ENCODE peak calls at places on chromosomes 7 and 10, in ten cellular contexts. E is IMR-90; K is OCI-LY7; B is psoas muscle; O is HCT116; P is PC-3; Q is thoracic aorta; X is left lung; S is mammary epithelial cell; A is CD4-positive, alpha-beta memory T cell. T is an unnamed sample. For H3K4me1 and H3K36me3, the result is how much of the 10 kb centered on the place peaks cover.

GRCh38 chr10:271722-272121 is 136.5 kb downstream of the ZMYND11 start:
- DNase-seq in Q (no peak), K (peak), P (no peak), B (no peak), E (no peak), S (no peak), X (no peak), A (no peak), O (no peak), T (no peak)

GRCh38 chr10:62149621-62150020 is 119.0 kb downstream of the RTKN2 start:
- DNase-seq in A (no peak), S (no peak), X (no peak), K (no peak), Q (no peak), B (no peak), P (no peak), O (no peak), E (no peak), T (no peak)

GRCh38 chr7:330554-331230 is 40.7 kb downstream of the FOXL3 start:
- DNase-seq in A (no peak), P (no peak), Q (no peak), B (no peak), E (no peak), X (peak), S (no peak), K (no peak), O (no peak), T (no peak)

GRCh38 chr7:8057566-8057965 is 89.0 kb downstream of the GLCCI1 start:
- DNase-seq in X (no peak), O (no peak), S (no peak), B (no peak), P (no peak), Q (no peak), A (no peak), E (no peak), K (no peak), T (no peak)

GRCh38 chr10:23742368-23742767 is 303.5 kb downstream of the OTUD1 start:
- DNase-seq in A (no peak), K (peak), Q (no peak), O (no peak), S (no peak), X (no peak), E (no peak), B (no peak), P (no peak), T (no peak)

GRCh38 chr10:127834221-127834620 is 58.5 kb downstream of the CLRN3 start:
- DNase-seq in Q (no peak), K (no peak), B (no peak), X (no peak), E (no peak), P (no peak), O (no peak), A (no peak), S (no peak), T (peak)

GRCh38 chr7:44291733-44292395 is 33.5 kb downstream of the CAMK2B start:
- DNase-seq in Q (no peak), A (no peak), E (no peak), K (no peak), P (no peak), X (no peak), O (no peak), B (no peak), S (no peak), T (peak)

GRCh38 chr7:11153694-11154093 is 180.0 kb downstream of the PHF14 start:
- DNase-seq in X (no peak), Q (no peak), P (no peak), A (no peak), S (no peak), E (no peak), K (no peak), B (no peak), O (no peak), T (no peak)

GRCh38 chr10:72688208-72688651 is 3.7 kb upstream of the MCU start:
- DNase-seq in Q (no peak), B (no peak), A (no peak), X (no peak), E (peak), K (no peak), S (peak), P (peak), O (no peak), T (no peak)

GRCh38 chr10:49230004-49230403 is 41.8 kb upstream of the TMEM273 start:
- DNase-seq in Q (no peak), O (no peak), A (no peak), B (no peak), X (no peak), E (no peak), K (no peak), S (no peak), P (no peak), T (no peak)

GRCh38 chr7:3591150-3591549 is 290.1 kb downstream of the SDK1 start:
- DNase-seq in K (no peak), E (no peak), X (no peak), A (no peak), P (no peak), Q (no peak), B (no peak), S (no peak), O (no peak), T (no peak)

GRCh38 chr7:81937091-81937490 is 167.2 kb upstream of the HGF start:
- DNase-seq in X (no peak), A (no peak), B (no peak), Q (no peak), P (no peak), K (no peak), O (no peak), S (peak), E (peak), T (no peak)

GRCh38 chr10:55668326-55668922 is 692.6 kb downstream of the ZWINT start:
- DNase-seq in X (no peak), O (no peak), A (no peak), E (no peak), Q (no peak), B (no peak), P (peak), S (no peak), K (peak), T (no peak)

GRCh38 chr10:120456626-120457430 is at the start of gene PLPP4:
- DNase-seq in O (no peak), E (no peak), X (peak), K (no peak), B (no peak), S (peak), A (no peak), P (peak), Q (no peak), T (peak)

GRCh38 chr7:78220754-78221153 is 422.2 kb downstream of the PHTF2 start:
- DNase-seq in S (no peak), Q (no peak), K (no peak), E (no peak), O (no peak), P (no peak), X (no peak), A (no peak), B (no peak), T (no peak)

GRCh38 chr10:75400769-75401568 is 595 bp downstream of the ZNF503 start:
- DNase-seq in O (no peak), A (no peak), X (peak), B (peak), E (peak), S (peak), K (no peak), P (peak), Q (no peak), T (peak)

GRCh38 chr7:47518827-47519226 is 63.1 kb downstream of the TNS3 start:
- DNase-seq in P (peak), A (no peak), X (no peak), B (no peak), Q (no peak), O (no peak), S (no peak), K (no peak), E (peak), T (no peak)

GRCh38 chr7:147146169-147146568 is 1029.6 kb downstream of the CNTNAP2 start:
- DNase-seq in S (no peak), X (no peak), E (no peak), P (no peak), B (no peak), A (no peak), K (no peak), O (no peak), Q (no peak), T (no peak)

GRCh38 chr7:156603629-156604028 is 36.9 kb upstream of the RNF32 start:
- DNase-seq in B (no peak), A (no peak), P (no peak), Q (no peak), K (no peak), E (no peak), X (no peak), S (no peak), O (no peak), T (no peak)

GRCh38 chr7:32536585-32536984 is 41.3 kb downstream of the AVL9 start:
- DNase-seq in E (peak), B (no peak), O (peak), Q (no peak), K (no peak), S (peak), A (no peak), X (no peak), P (peak), T (no peak)

GRCh38 chr7:31098606-31099360 is 46.7 kb downstream of the ADCYAP1R1 start:
- DNase-seq in Q (no peak), B (no peak), S (no peak), X (no peak), O (no peak), E (no peak), P (no peak), K (no peak), A (no peak), T (no peak)

GRCh38 chr7:141577043-141577839 is 26.0 kb downstream of the AGK start:
- DNase-seq in O (no peak), A (no peak), B (no peak), X (no peak), P (no peak), K (no peak), E (no peak), Q (no peak), S (no peak), T (no peak)

GRCh38 chr7:55309040-55309991 is 55.8 kb upstream of the LANCL2 start:
- DNase-seq in X (no peak), S (no peak), K (no peak), O (no peak), E (no peak), P (no peak), Q (no peak), B (no peak), A (peak), T (no peak)

GRCh38 chr10:28087675-28088351 is 88.9 kb upstream of the ODAD2 start:
- DNase-seq in A (no peak), X (no peak), P (peak), K (no peak), B (no peak), Q (no peak), S (peak), O (no peak), E (peak), T (no peak)

GRCh38 chr10:35606423-35606822 is 1.3 kb downstream of the GJD4 start:
- DNase-seq in X (no peak), B (no peak), P (peak), S (no peak), E (peak), O (no peak), A (no peak), Q (no peak), K (no peak), T (no peak)

GRCh38 chr7:152735443-152736004 is 24.0 kb upstream of the ACTR3B start:
- DNase-seq in Q (no peak), A (no peak), B (no peak), P (no peak), K (no peak), S (no peak), O (no peak), X (no peak), E (peak), T (no peak)

GRCh38 chr10:30765022-30765610 is 135.6 kb upstream of the LYZL2 start:
- DNase-seq in B (no peak), E (no peak), A (no peak), K (no peak), X (no peak), P (no peak), O (no peak), S (no peak), Q (no peak), T (no peak)

GRCh38 chr7:126839624-126840023 is 413.1 kb downstream of the GRM8 start:
- DNase-seq in B (no peak), S (no peak), E (no peak), A (no peak), K (no peak), P (no peak), O (no peak), Q (no peak), X (no peak), T (no peak)

GRCh38 chr10:132094581-132095234 is 29.0 kb downstream of the JAKMIP3 start:
- DNase-seq in B (no peak), Q (no peak), A (no peak), S (peak), P (peak), O (no peak), X (no peak), E (no peak), K (no peak), T (no peak)

GRCh38 chr10:103808784-103809183 is 46.6 kb downstream of the SH3PXD2A start:
- DNase-seq in K (no peak), E (no peak), X (no peak), Q (no peak), P (no peak), O (no peak), B (no peak), S (no peak), A (no peak), T (no peak)

GRCh38 chr7:80133361-80134104 is 1.1 kb upstream of the GNAI1 start:
- DNase-seq in K (no peak), P (peak), E (peak), A (no peak), Q (no peak), B (no peak), S (peak), O (no peak), X (no peak), T (no peak)

GRCh38 chr7:150340024-150340749 is 1.2 kb downstream of the RARRES2 start:
- DNase-seq in A (no peak), O (no peak), S (no peak), B (no peak), X (no peak), P (no peak), K (no peak), Q (no peak), E (peak), T (peak)

GRCh38 chr7:93836111-93836510 is 54.4 kb downstream of the TFPI2 start:
- DNase-seq in O (no peak), S (no peak), X (no peak), A (no peak), E (no peak), P (no peak), K (no peak), B (no peak), Q (no peak), T (no peak)

GRCh38 chr7:74277636-74278035 is 11.6 kb upstream of the CLIP2 start:
- DNase-seq in P (no peak), K (no peak), E (no peak), A (no peak), X (no peak), S (no peak), Q (no peak), B (no peak), O (no peak), T (no peak)

DNA sequence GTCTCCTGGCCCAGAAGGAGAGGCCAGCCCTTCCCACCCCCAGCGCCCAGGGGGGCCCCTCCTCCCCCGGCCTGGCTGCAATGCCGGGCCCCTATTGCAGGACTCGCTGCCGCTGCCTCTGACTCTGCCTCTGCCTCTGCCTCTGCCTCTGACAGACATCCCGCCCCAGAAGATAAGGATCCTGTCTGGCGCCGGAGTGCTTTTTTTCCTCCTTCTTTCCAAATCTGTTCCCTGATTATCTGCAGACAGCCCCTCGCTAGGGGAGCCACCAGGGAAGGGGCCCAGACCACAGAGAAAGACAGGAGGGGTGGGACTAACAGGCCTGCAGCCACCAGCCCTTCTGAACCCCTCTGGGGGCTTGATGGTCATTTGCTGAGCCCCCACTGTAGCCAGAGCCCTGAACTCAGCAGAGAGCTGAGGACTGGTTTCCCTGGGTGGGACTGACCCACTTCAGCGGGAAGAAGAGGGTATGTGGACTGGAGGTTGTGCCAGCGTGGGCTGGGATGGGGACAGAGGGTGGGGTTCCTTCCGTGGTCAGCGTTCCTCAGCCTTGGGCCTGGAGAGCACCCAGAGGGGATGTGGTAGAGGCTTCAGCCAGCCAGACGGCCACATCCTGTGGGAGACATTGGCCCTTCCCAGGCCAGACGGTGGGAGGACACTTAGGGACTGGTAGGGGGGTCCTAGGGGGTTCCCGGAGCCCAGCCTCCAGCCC is 22.8 kb downstream of the UNC5B start:
- DNase-seq in A (no peak), Q (no peak), P (no peak), B (peak), K (no peak), E (peak), S (no peak), O (no peak), X (no peak), T (peak)
- H3K4me1 ChIP-seq in A (under half), Q (half or more), P (under half), B (under half), K (under half), E (under half), S (under half), O (under half), X (half or more), T (under half)

DNA sequence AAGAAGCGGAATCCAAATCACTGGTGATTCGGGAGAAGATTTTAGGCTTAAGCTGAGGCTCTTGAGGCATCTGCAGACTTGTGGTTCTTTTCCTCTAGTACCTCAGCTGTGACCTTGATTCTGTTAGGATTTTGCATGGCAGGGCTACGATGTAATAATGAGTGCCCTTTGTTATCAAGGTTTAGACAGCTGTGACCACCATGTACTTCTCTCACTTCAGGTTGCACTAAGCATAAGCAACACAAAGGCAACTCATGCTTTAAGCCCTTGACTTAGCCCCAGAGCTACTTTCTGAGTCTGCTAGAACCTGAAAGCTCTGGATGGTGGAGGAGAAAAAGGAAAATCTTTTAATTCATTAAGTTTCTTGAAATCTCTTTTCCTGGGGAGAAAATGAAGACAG is 1052.3 kb upstream of the PHF14 start:
- DNase-seq in K (no peak), O (no peak), B (no peak), S (no peak), E (no peak), X (no peak), A (no peak), P (no peak), Q (no peak), T (no peak)
- H3K36me3 ChIP-seq in K (under half), O (under half), B (under half), S (under half), E (under half), X (under half), A (under half), P (under half), Q (under half), T (under half)

GRCh38 chr10:6059506-6059905 is 2.7 kb downstream of the IL2RA start:
- DNase-seq in B (no peak), Q (no peak), X (no peak), K (no peak), S (no peak), O (no peak), E (no peak), P (no peak), A (no peak), T (peak)
- H3K4me1 ChIP-seq in B (under half), Q (under half), X (under half), K (half or more), S (under half), O (under half), E (under half), P (under half), A (half or more), T (under half)

GRCh38 chr10:102024799-102025198 is 31.2 kb downstream of the ARMH3 start:
- DNase-seq in P (no peak), K (no peak), B (no peak), E (no peak), Q (no peak), S (no peak), A (no peak), X (no peak), O (no peak), T (no peak)

DNA sequence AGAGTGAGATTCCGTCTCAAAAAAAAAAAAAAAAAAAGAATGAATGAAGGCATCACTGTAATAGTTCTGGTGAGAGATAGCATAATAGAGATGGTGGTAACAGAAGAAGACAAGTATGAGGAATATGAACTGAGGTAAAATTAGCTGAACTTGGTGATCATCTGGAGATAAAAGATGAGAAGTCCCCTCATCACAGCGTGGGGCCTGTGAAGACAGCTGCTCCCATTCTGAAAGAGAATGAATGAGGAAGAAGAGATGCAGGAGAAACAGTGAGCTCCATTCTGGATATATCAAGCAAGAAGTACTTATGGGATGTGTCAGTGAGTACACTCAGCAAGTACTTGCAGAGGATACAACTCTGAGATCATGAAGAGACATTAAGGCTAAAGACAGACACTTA is 28.7 kb downstream of the ARMH3 start:
- DNase-seq in P (no peak), S (no peak), K (no peak), A (no peak), O (no peak), Q (no peak), B (no peak), X (no peak), E (no peak), T (no peak)
- H3K36me3 ChIP-seq in P (under half), S (under half), K (half or more), A (under half), O (under half), Q (half or more), B (under half), X (half or more), E (under half), T (under half)

GRCh38 chr10:79128241-79128922 is 59.6 kb downstream of the ZMIZ1 start:
- DNase-seq in B (no peak), O (no peak), X (no peak), E (no peak), P (no peak), Q (no peak), S (no peak), K (no peak), A (no peak), T (no peak)

GRCh38 chr10:79125092-79125491 is 56.3 kb downstream of the ZMIZ1 start:
- DNase-seq in E (no peak), S (no peak), X (no peak), A (no peak), K (no peak), Q (no peak), O (no peak), B (no peak), P (no peak), T (no peak)

GRCh38 chr10:79124066-79124465 is 55.3 kb downstream of the ZMIZ1 start:
- DNase-seq in P (no peak), X (no peak), B (no peak), O (no peak), E (no peak), K (no peak), S (no peak), Q (no peak), A (no peak), T (no peak)

GRCh38 chr10:79127151-79127961 is 58.6 kb downstream of the ZMIZ1 start:
- DNase-seq in Q (no peak), B (peak), K (no peak), A (no peak), S (peak), E (peak), O (peak), P (peak), X (peak), T (peak)

GRCh38 chr10:79126351-79126750 is 57.6 kb downstream of the ZMIZ1 start:
- DNase-seq in A (no peak), K (no peak), O (no peak), P (no peak), X (no peak), B (no peak), S (no peak), Q (no peak), E (no peak), T (no peak)
- H3K4me1 ChIP-seq in A (under half), K (under half), O (under half), P (under half), X (half or more), B (half or more), S (under half), Q (under half), E (under half), T (under half)

T was measured in uterus.